ENCODE peak calls at places on chromosome 13, in seven cellular contexts. K is uterus; W is hypothalamus; Q is GDM1; F is stimulated activated CD4-positive, alpha-beta T cell treated with anti-CD3 and anti-CD28 coated beads, Interleukin-1b, Interleukin-23, amount 100 ng/mL, for 1 hour; H is progenitor cell of endocrine pancreas; B is upper lobe of right lung. C is an unnamed sample.

GRCh38 chr13:78012046-78012445 is 93.4 kb upstream of the EDNRB start:
- DNase-seq in W (no peak), Q (no peak), F (no peak), B (no peak), K (no peak), H (no peak), C (no peak)

GRCh38 chr13:61192826-61193225 is 222.8 kb downstream of the PCDH20 start:
- DNase-seq in F (no peak), H (no peak), K (no peak), B (no peak), W (no peak), Q (no peak), C (no peak)

GRCh38 chr13:98998831-98999634 is 21.2 kb upstream of the DOCK9 start:
- DNase-seq in F (no peak), Q (no peak), H (no peak), W (no peak), B (no peak), K (peak), C (peak)

GRCh38 chr13:61470801-61471200 is 55.2 kb upstream of the PCDH20 start:
- DNase-seq in K (no peak), Q (no peak), W (no peak), F (no peak), B (no peak), H (no peak), C (no peak)

GRCh38 chr13:33016414-33017409 is at the start of gene KL:
- DNase-seq in W (no peak), H (peak), F (no peak), B (peak), Q (no peak), K (peak), C (peak)

GRCh38 chr13:29523199-29523931 is 72.1 kb downstream of the SLC7A1 start:
- DNase-seq in K (no peak), F (no peak), B (peak), Q (no peak), W (no peak), H (no peak), C (peak)

GRCh38 chr13:51518847-51519246 is 65.4 kb upstream of the WDFY2 start:
- DNase-seq in W (no peak), H (no peak), K (no peak), B (no peak), Q (no peak), F (no peak), C (peak)

GRCh38 chr13:24684600-24684998 is 4.4 kb downstream of the ATP12A start:
- DNase-seq in W (no peak), F (no peak), Q (peak), B (no peak), K (no peak), H (no peak), C (peak)

GRCh38 chr13:48144413-48145035 is 49.6 kb upstream of the MED4 start:
- DNase-seq in B (no peak), W (no peak), K (no peak), F (no peak), H (no peak), Q (peak), C (peak)

GRCh38 chr13:49220035-49220855 is at the start of gene MLNR:
- DNase-seq in Q (no peak), F (no peak), H (peak), B (peak), W (no peak), K (no peak), C (peak)

GRCh38 chr13:23610966-23611486 is 40.8 kb downstream of the TNFRSF19 start:
- DNase-seq in B (no peak), F (no peak), Q (no peak), W (no peak), K (no peak), H (no peak), C (no peak)

GRCh38 chr13:24012648-24013047 is 115.3 kb upstream of the C1QTNF9B start:
- DNase-seq in H (no peak), Q (no peak), F (no peak), W (no peak), K (no peak), B (no peak), C (no peak)

GRCh38 chr13:79658333-79658975 is 177.5 kb downstream of the NDFIP2 start:
- DNase-seq in F (no peak), Q (no peak), B (no peak), H (no peak), K (no peak), W (no peak), C (no peak)

GRCh38 chr13:109938255-109938936 is 152.0 kb upstream of the IRS2 start:
- DNase-seq in F (no peak), K (no peak), W (no peak), H (no peak), B (no peak), Q (no peak), C (peak)

GRCh38 chr13:30504081-30504480 is 38.3 kb upstream of the HMGB1 start:
- DNase-seq in Q (no peak), H (no peak), K (no peak), W (no peak), B (no peak), F (no peak), C (peak)

GRCh38 chr13:51902776-51903175 is 41.0 kb downstream of the CCDC70 start:
- DNase-seq in Q (peak), F (no peak), H (no peak), K (no peak), B (no peak), W (no peak), C (no peak)

GRCh38 chr13:95659500-95659899 is 15.0 kb upstream of the DZIP1 start:
- DNase-seq in F (no peak), B (no peak), H (no peak), W (no peak), Q (no peak), K (no peak), C (no peak)